ENCODE peak calls at places on chromosomes 13 and 19, in six cellular contexts. X, B, U, H, Q and C are unnamed samples.

GRCh38 chr19:13926715-13927114 is 11.5 kb downstream of the PODNL1 start:
- DNase-seq in X (no peak), B (no peak), U (no peak), H (no peak), Q (no peak), C (peak)

GRCh38 chr13:66513728-66514127 is 716.4 kb downstream of the PCDH9 start:
- DNase-seq in X (no peak), B (peak), U (no peak), H (no peak), Q (no peak), C (no peak)

GRCh38 chr13:51731759-51732158 is 72.2 kb downstream of the DHRS12 start:
- DNase-seq in X (no peak), B (no peak), U (no peak), H (peak), Q (no peak), C (peak)

GRCh38 chr19:4676955-4677731 is 7.0 kb upstream of the MYDGF start:
- DNase-seq in X (no peak), B (peak), U (peak), H (no peak), Q (peak), C (peak)

GRCh38 chr13:44128522-44128921 is 245.1 kb upstream of the SERP2 start:
- DNase-seq in X (no peak), B (no peak), U (no peak), H (no peak), Q (no peak), C (no peak)

GRCh38 chr19:3365447-3366103 is 808 bp upstream of the NFIC start:
- DNase-seq in X (no peak), B (no peak), U (no peak), H (no peak), Q (no peak), C (peak)

GRCh38 chr13:104376588-104376987 is 1310.4 kb upstream of the SLC10A2 start:
- DNase-seq in X (no peak), B (no peak), U (no peak), H (no peak), Q (no peak), C (no peak)

GRCh38 chr13:38401276-38401675 is 51.6 kb downstream of the UFM1 start:
- DNase-seq in X (no peak), B (no peak), U (no peak), H (no peak), Q (no peak), C (no peak)

DNA sequence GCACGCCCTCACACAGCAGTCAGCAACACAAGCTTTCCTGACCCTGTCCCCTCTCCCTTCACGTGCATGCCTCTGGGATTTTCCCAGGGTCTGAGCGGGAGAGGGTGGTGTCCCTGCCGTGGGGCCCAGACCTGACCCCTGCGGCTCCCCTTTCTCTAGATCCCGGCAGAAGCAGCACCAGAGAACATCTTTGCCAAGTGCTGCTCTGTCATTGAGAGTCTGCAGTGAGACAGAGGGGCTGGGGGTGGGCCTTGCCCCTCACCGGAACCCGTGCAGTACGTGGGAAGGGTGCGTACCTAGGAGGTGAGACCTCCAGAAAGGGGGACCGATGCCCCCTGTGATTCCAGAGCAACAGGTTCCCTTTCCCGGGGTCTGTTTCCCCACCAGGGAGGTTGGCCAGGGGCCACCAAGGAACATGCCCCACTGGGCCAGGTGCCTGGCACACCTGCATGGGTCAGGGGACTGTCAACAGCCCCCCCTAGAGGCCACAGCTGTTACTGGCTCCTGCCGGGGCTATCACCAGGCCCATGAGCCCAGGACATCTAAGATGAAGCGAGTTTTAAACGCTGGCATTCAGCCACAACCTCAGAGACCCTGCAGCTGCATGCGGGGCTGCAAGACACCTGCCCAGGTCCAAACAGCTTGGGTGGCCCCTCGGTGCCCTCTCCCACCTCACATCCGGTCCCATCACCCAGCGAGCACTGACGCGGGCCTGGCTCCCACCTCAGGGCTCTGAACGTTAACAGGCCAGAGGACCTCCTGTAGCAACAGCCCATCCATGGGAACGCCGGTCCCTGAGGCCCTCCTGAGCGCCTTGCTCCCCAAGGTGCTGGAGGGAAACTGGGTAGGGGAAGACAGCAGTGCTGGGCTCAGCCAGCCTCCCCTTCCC is 12.3 kb downstream of the KHSRP start:
- DNase-seq in X (no peak), B (no peak), U (peak), H (no peak), Q (peak), C (peak)
- TF ChIP-seq MYC in X (no peak), B (no peak), U (peak), H (no peak), Q (no peak), C (peak)

GRCh38 chr13:111345682-111346081 is 25.2 kb downstream of the TEX29 start:
- DNase-seq in X (no peak), B (no peak), U (no peak), H (no peak), Q (no peak), C (no peak)

GRCh38 chr13:111342716-111343115 is 22.3 kb downstream of the TEX29 start:
- DNase-seq in X (no peak), B (no peak), U (no peak), H (no peak), Q (no peak), C (no peak)

GRCh38 chr13:111343186-111343805 is 22.9 kb downstream of the TEX29 start:
- DNase-seq in X (no peak), B (no peak), U (no peak), H (no peak), Q (no peak), C (no peak)

GRCh38 chr13:111346281-111346680 is 25.8 kb downstream of the TEX29 start:
- DNase-seq in X (no peak), B (no peak), U (no peak), H (no peak), Q (no peak), C (no peak)

GRCh38 chr13:111344471-111345191 is 24.2 kb downstream of the TEX29 start:
- DNase-seq in X (no peak), B (no peak), U (peak), H (no peak), Q (peak), C (no peak)
- TF ChIP-seq MYC in X (no peak), B (no peak), U (no peak), H (no peak), Q (no peak), C (no peak)

GRCh38 chr19:532578-533484 is 1.3 kb downstream of the CDC34 start:
- DNase-seq in X (no peak), B (peak), U (peak), H (peak), Q (peak), C (peak)
- TF ChIP-seq MYC in X (no peak), B (no peak), U (peak), H (no peak), Q (no peak), C (no peak)

GRCh38 chr19:30669329-30670010 is 297.3 kb downstream of the ZNF536 start:
- DNase-seq in X (no peak), B (peak), U (peak), H (peak), Q (peak), C (peak)
- TF ChIP-seq MYC in X (no peak), B (no peak), U (no peak), H (no peak), Q (no peak), C (no peak)